ENCODE peak calls at places on chromosomes 2 and 18, in four cellular contexts. O is iris pigment epithelial cell, M is mesendoderm, V is renal cortical epithelial cell. T is an unnamed sample.

GRCh38 chr2:41668529-41668928 is 379.3 kb upstream of the PKDCC start:
- DNase-seq in M (peak; percentile 26), V (no peak), O (no peak), T (no peak)

GRCh38 chr2:150485871-150486538 is 1.5 kb downstream of the RND3 start:
- DNase-seq in M (peak; percentile 82), O (peak; percentile 87), V (peak; percentile 62), T (peak; percentile 90)

GRCh38 chr18:55879331-55879730 is 291.3 kb upstream of the TCF4 start:
- DNase-seq in V (no peak), M (no peak), O (no peak), T (peak; percentile 71)

GRCh38 chr2:224576098-224576715 is 9.0 kb downstream of the CUL3 start:
- DNase-seq in O (peak; percentile 20), V (peak; percentile 58), M (no peak), T (no peak)

GRCh38 chr2:231069379-231070054 is 12.8 kb downstream of the PSMD1 start:
- DNase-seq in V (no peak), M (no peak), O (peak; percentile 86), T (peak; percentile 18)

GRCh38 chr2:20745924-20746555 is 76.9 kb downstream of the LDAH start:
- DNase-seq in O (peak; percentile 38), V (peak; percentile 98), M (no peak), T (peak; percentile 18)

GRCh38 chr2:127220102-127220806 is at the start of gene CYP27C1:
- DNase-seq in O (peak; percentile 16), M (peak; percentile 79), V (peak; percentile 38), T (peak; percentile 35)

GRCh38 chr18:48274301-48274700 is 134.9 kb downstream of the ZBTB7C start:
- DNase-seq in O (no peak), V (no peak), M (no peak), T (no peak)

GRCh38 chr2:158995677-158996049 is 27.2 kb downstream of the TANC1 start:
- DNase-seq in O (no peak), V (no peak), M (no peak), T (no peak)

GRCh38 chr2:145597809-145598208 is 1077.9 kb upstream of the ZEB2 start:
- DNase-seq in M (no peak), O (peak; percentile 84), V (peak; percentile 83), T (no peak)